ENCODE peak calls at places on chromosome 16, in six cellular contexts. J is germinal center, G is HT-29, L is head of caudate nucleus, B is HuH-7.5, O is AG04450. I is an unnamed sample.

GRCh38 chr16:31499928-31500327 is 8.3 kb downstream of the RUSF1 start:
- DNase-seq in J (no peak), G (no peak), L (no peak), B (no peak), O (no peak), I (no peak)

GRCh38 chr16:2243031-2243528 is 6.8 kb downstream of the DNASE1L2 start:
- DNase-seq in J (no peak), G (no peak), L (no peak), B (no peak), O (no peak), I (peak)

GRCh38 chr16:500699-501098 is 26.8 kb upstream of the CAPN15 start:
- DNase-seq in J (no peak), G (no peak), L (no peak), B (no peak), O (no peak), I (no peak)

GRCh38 chr16:87836844-87837581 is 32.3 kb downstream of the SLC7A5 start:
- DNase-seq in J (no peak), G (no peak), L (peak), B (no peak), O (no peak), I (no peak)

GRCh38 chr16:79402356-79402755 is 198.2 kb downstream of the MAF start:
- DNase-seq in J (no peak), G (peak), L (no peak), B (no peak), O (no peak), I (peak)

GRCh38 chr16:11050536-11050935 is 106.2 kb downstream of the CLEC16A start:
- DNase-seq in J (no peak), G (no peak), L (no peak), B (no peak), O (no peak), I (no peak)

GRCh38 chr16:49696414-49697101 is 159.4 kb downstream of the ZNF423 start:
- DNase-seq in J (no peak), G (no peak), L (no peak), B (no peak), O (no peak), I (peak)

GRCh38 chr16:4364196-4365013 is 7.2 kb upstream of the VASN start:
- DNase-seq in J (peak), G (no peak), L (no peak), B (no peak), O (no peak), I (no peak)

GRCh38 chr16:68707341-68708152 is 29.5 kb upstream of the CDH1 start:
- DNase-seq in J (no peak), G (peak), L (no peak), B (peak), O (no peak), I (peak)

GRCh38 chr16:3121843-3122467 is 9.6 kb downstream of the ZNF205 start:
- DNase-seq in J (no peak), G (no peak), L (no peak), B (no peak), O (no peak), I (no peak)

GRCh38 chr16:53433509-53433908 is 762 bp upstream of the RBL2 start:
- DNase-seq in J (no peak), G (peak), L (no peak), B (no peak), O (no peak), I (peak)

GRCh38 chr16:57791903-57792461 is 10.3 kb downstream of the KIFC3 start:
- DNase-seq in J (no peak), G (no peak), L (no peak), B (no peak), O (no peak), I (no peak)

GRCh38 chr16:14112539-14112856 is 41.4 kb downstream of the MRTFB start:
- DNase-seq in J (no peak), G (no peak), L (no peak), B (no peak), O (no peak), I (no peak)

GRCh38 chr16:81251871-81252270 is 13.4 kb downstream of the BCO1 start:
- DNase-seq in J (no peak), G (no peak), L (no peak), B (no peak), O (no peak), I (peak)

GRCh38 chr16:26050489-26050888 is 358.7 kb downstream of the HS3ST4 start:
- DNase-seq in J (no peak), G (no peak), L (no peak), B (no peak), O (no peak), I (peak)

GRCh38 chr16:50326835-50327465 is 41.8 kb downstream of the BRD7 start:
- DNase-seq in J (peak), G (peak), L (no peak), B (no peak), O (no peak), I (peak)

GRCh38 chr16:970766-971581 is at the start of gene LMF1:
- DNase-seq in J (peak), G (peak), L (peak), B (peak), O (peak), I (peak)

GRCh38 chr16:72942021-72942420 is 105.9 kb downstream of the ZFHX3 start:
- DNase-seq in J (no peak), G (no peak), L (no peak), B (no peak), O (no peak), I (no peak)

GRCh38 chr16:56310685-56311084 is 114.7 kb downstream of the AMFR start:
- DNase-seq in J (no peak), G (no peak), L (peak), B (no peak), O (no peak), I (no peak)

GRCh38 chr16:22683730-22684280 is 130.2 kb upstream of the HS3ST2 start:
- DNase-seq in J (no peak), G (no peak), L (no peak), B (no peak), O (no peak), I (peak)

GRCh38 chr16:50634947-50635346 is 46.2 kb downstream of the SNX20 start:
- DNase-seq in J (no peak), G (no peak), L (no peak), B (no peak), O (no peak), I (no peak)

GRCh38 chr16:46796764-46797269 is 34.2 kb downstream of the C16orf87 start:
- DNase-seq in J (no peak), G (no peak), L (no peak), B (no peak), O (no peak), I (no peak)

GRCh38 chr16:75043175-75043937 is 44.5 kb downstream of the ZNRF1 start:
- DNase-seq in J (no peak), G (no peak), L (no peak), B (no peak), O (no peak), I (no peak)

GRCh38 chr16:28136751-28137434 is 73.4 kb upstream of the GSG1L start:
- DNase-seq in J (no peak), G (no peak), L (no peak), B (no peak), O (no peak), I (peak)

GRCh38 chr16:89920723-89921122 is 2.1 kb downstream of the MC1R start:
- DNase-seq in J (no peak), G (no peak), L (no peak), B (peak), O (no peak), I (no peak)

GRCh38 chr16:66604376-66605176 is at the start of gene CMTM3:
- DNase-seq in J (peak), G (peak), L (no peak), B (peak), O (no peak), I (peak)

GRCh38 chr16:84598391-84598750 is 19.5 kb downstream of the COTL1 start:
- DNase-seq in J (no peak), G (no peak), L (no peak), B (no peak), O (no peak), I (no peak)

GRCh38 chr16:56874800-56875199 is 9.8 kb downstream of the SLC12A3 start:
- DNase-seq in J (no peak), G (no peak), L (no peak), B (no peak), O (no peak), I (peak)

GRCh38 chr16:86090461-86091170 is 191.7 kb downstream of the IRF8 start:
- DNase-seq in J (no peak), G (no peak), L (peak), B (no peak), O (no peak), I (no peak)

GRCh38 chr16:1167276-1168107 is 14.6 kb downstream of the CACNA1H start:
- DNase-seq in J (no peak), G (peak), L (peak), B (no peak), O (no peak), I (no peak)

GRCh38 chr16:64718481-64718880 is 403.4 kb downstream of the CDH11 start:
- DNase-seq in J (no peak), G (no peak), L (no peak), B (no peak), O (no peak), I (no peak)

GRCh38 chr16:12089492-12090161 is 113.1 kb downstream of the SNX29 start:
- DNase-seq in J (peak), G (peak), L (peak), B (no peak), O (peak), I (peak)

GRCh38 chr16:67405336-67405735 is 10.9 kb downstream of the ZDHHC1 start:
- DNase-seq in J (no peak), G (no peak), L (no peak), B (no peak), O (no peak), I (no peak)

GRCh38 chr16:2787961-2788360 is 601 bp upstream of the PRSS33 start:
- DNase-seq in J (no peak), G (no peak), L (no peak), B (no peak), O (no peak), I (no peak)

GRCh38 chr16:74107795-74108610 is 188.6 kb upstream of the PSMD7 start:
- DNase-seq in J (peak), G (peak), L (no peak), B (peak), O (no peak), I (peak)

GRCh38 chr16:88951989-88952388 is 25.0 kb downstream of the CBFA2T3 start:
- DNase-seq in J (no peak), G (no peak), L (no peak), B (no peak), O (no peak), I (no peak)

GRCh38 chr16:57578521-57579360 is 36.3 kb downstream of the ADGRG5 start:
- DNase-seq in J (no peak), G (no peak), L (no peak), B (no peak), O (no peak), I (no peak)

GRCh38 chr16:57971848-57972247 is 920 bp upstream of the CNGB1 start:
- DNase-seq in J (no peak), G (no peak), L (no peak), B (no peak), O (no peak), I (no peak)

GRCh38 chr16:84875846-84876245 is 56.1 kb downstream of the CRISPLD2 start:
- DNase-seq in J (no peak), G (no peak), L (no peak), B (no peak), O (no peak), I (no peak)

I was measured in mesendoderm.